ENCODE peak calls at places on chromosomes 7 and 10, in seven cellular contexts. H, J, L, Q, A, N and O are unnamed samples.

GRCh38 chr7:155809947-155810606 is 2.2 kb downstream of the SHH start:
- DNase-seq in L (peak), J (no peak), Q (no peak), A (no peak), N (no peak), H (no peak), O (no peak)

GRCh38 chr10:44070282-44070681 is 314.6 kb downstream of the CXCL12 start:
- DNase-seq in L (no peak), N (no peak), H (no peak), A (peak), J (no peak), Q (no peak), O (no peak)

GRCh38 chr10:79250259-79250658 is 97.0 kb upstream of the PPIF start:
- DNase-seq in A (peak), H (peak), L (peak), Q (peak), J (no peak), N (no peak), O (no peak)

GRCh38 chr7:49791089-49791741 is 17.8 kb downstream of the VWC2 start:
- DNase-seq in Q (peak), L (no peak), H (no peak), A (no peak), J (no peak), N (peak), O (no peak)

GRCh38 chr10:19676063-19676462 is 140.2 kb upstream of the PLXDC2 start:
- DNase-seq in J (no peak), H (no peak), A (no peak), L (no peak), N (no peak), Q (no peak), O (no peak)

GRCh38 chr10:72254891-72255568 is 18.7 kb upstream of the DDIT4 start:
- DNase-seq in N (peak), J (peak), Q (peak), A (peak), H (peak), L (peak), O (no peak)

GRCh38 chr10:30915141-30915540 is 116.5 kb downstream of the ZNF438 start:
- DNase-seq in L (no peak), H (no peak), Q (no peak), A (no peak), N (no peak), J (no peak), O (no peak)

GRCh38 chr7:82263880-82264751 is 179.5 kb downstream of the CACNA2D1 start:
- DNase-seq in N (no peak), A (no peak), Q (no peak), L (no peak), J (no peak), H (no peak), O (no peak)

GRCh38 chr7:69504733-69505132 is 93.5 kb upstream of the AUTS2 start:
- DNase-seq in N (no peak), L (no peak), J (no peak), H (no peak), A (no peak), Q (no peak), O (no peak)

GRCh38 chr7:142689439-142690168 is 59.7 kb upstream of the PRSS1 start:
- DNase-seq in A (no peak), H (no peak), J (no peak), N (no peak), Q (no peak), L (no peak), O (no peak)

GRCh38 chr7:11910253-11910652 is 78.3 kb upstream of the THSD7A start:
- DNase-seq in Q (no peak), A (no peak), L (no peak), N (no peak), J (no peak), H (no peak), O (no peak)

GRCh38 chr7:23471090-23471859 is 984 bp upstream of the IGF2BP3 start:
- DNase-seq in A (no peak), N (peak), H (no peak), J (peak), L (peak), Q (peak), O (no peak)

GRCh38 chr7:11726251-11727155 is 105.5 kb downstream of the THSD7A start:
- DNase-seq in J (peak), A (peak), N (no peak), H (no peak), Q (no peak), L (no peak), O (no peak)

GRCh38 chr7:151279868-151280267 is 31.4 kb upstream of the SMARCD3 start:
- DNase-seq in Q (no peak), L (no peak), H (no peak), A (no peak), J (no peak), N (no peak), O (no peak)

GRCh38 chr7:142528608-142529408 is 220.5 kb upstream of the PRSS1 start:
- DNase-seq in A (no peak), H (no peak), Q (no peak), L (no peak), N (no peak), J (no peak), O (no peak)

GRCh38 chr7:138584283-138584682 is 116.9 kb downstream of the SVOPL start:
- DNase-seq in Q (no peak), J (no peak), L (no peak), H (no peak), N (no peak), A (no peak), O (no peak)

GRCh38 chr7:117871778-117872538 is 1.3 kb downstream of the CTTNBP2 start:
- DNase-seq in H (no peak), J (no peak), A (peak), L (no peak), N (no peak), Q (peak), O (no peak)

GRCh38 chr7:132709971-132710567 is 133.8 kb upstream of the PLXNA4 start:
- DNase-seq in Q (no peak), L (no peak), N (no peak), A (no peak), H (peak), J (peak), O (peak)
- TF ChIP-seq CTCF in Q (no peak), L (no peak), N (peak), A (peak), H (peak), J (peak), O (peak)

GRCh38 chr7:83541187-83541960 is 107.6 kb downstream of the SEMA3E start:
- DNase-seq in A (no peak), J (no peak), Q (no peak), N (no peak), L (no peak), H (no peak), O (no peak)

GRCh38 chr7:83547526-83547925 is 101.4 kb downstream of the SEMA3E start:
- DNase-seq in L (no peak), N (no peak), H (peak), Q (peak), A (no peak), J (peak), O (peak)

GRCh38 chr7:83550100-83550499 is 98.8 kb downstream of the SEMA3E start:
- DNase-seq in A (no peak), N (no peak), Q (no peak), H (no peak), L (no peak), J (peak), O (no peak)

GRCh38 chr7:83548250-83548649 is 100.7 kb downstream of the SEMA3E start:
- DNase-seq in L (no peak), Q (no peak), J (no peak), N (no peak), H (no peak), A (no peak), O (no peak)

DNA sequence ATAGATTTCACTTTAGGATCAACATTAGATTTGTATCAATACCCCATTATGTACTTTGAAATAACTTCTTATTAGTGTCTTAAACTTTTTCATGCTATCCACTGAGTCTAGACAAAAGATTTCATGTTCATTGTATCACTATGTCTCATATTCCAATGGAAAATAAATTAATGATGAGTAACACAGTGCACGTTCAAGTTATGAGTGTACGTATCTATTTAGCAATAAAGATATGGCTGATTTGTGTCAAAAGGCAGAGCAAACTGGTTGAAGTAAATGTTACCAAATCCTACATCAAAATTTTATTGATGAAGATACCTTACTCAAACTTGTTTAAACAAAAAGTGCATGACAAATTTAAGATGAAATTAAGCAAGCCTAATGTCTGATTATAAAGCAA is 102.4 kb downstream of the SEMA3E start:
- DNase-seq in H (no peak), Q (no peak), J (peak), L (no peak), A (no peak), N (no peak), O (no peak)
- TF ChIP-seq CTCF in H (no peak), Q (no peak), J (no peak), L (no peak), A (no peak), N (no peak), O (no peak)

DNA sequence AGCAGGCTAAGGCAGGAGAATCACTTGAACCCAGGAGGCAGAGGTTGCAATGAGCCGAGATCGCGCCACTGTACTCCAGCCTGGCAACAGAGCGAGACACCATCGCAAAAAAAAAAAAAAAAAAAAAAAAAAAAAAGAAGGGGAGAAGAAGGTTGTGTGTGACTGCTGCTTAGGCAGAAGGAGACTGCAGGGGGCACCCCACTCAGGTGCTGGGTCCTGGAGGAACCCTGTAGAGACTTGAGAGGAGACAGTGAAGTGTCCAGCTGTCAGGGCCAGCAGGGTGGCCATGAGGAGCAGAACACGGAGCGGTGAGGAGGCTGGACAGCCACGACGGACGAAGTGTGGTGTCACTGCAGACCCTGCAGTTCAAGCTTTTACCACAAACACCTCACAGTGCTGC is 99.0 kb upstream of the NMT2 start:
- DNase-seq in N (no peak), Q (no peak), A (no peak), H (no peak), J (no peak), L (no peak), O (no peak)
- TF ChIP-seq CTCF in N (peak), Q (no peak), A (no peak), H (no peak), J (no peak), L (no peak), O (peak)

GRCh38 chr7:118946283-118946682 is 721.8 kb downstream of the ANKRD7 start:
- DNase-seq in A (no peak), H (no peak), N (no peak), L (no peak), J (no peak), Q (no peak), O (no peak)

GRCh38 chr7:118949031-118949430 is 724.5 kb downstream of the ANKRD7 start:
- DNase-seq in Q (no peak), H (no peak), J (no peak), L (no peak), N (no peak), A (no peak), O (no peak)

GRCh38 chr7:118944271-118944670 is 719.8 kb downstream of the ANKRD7 start:
- DNase-seq in A (no peak), N (no peak), Q (no peak), L (no peak), H (no peak), J (no peak), O (no peak)

GRCh38 chr7:118948508-118948907 is 724.0 kb downstream of the ANKRD7 start:
- DNase-seq in H (no peak), A (no peak), Q (no peak), N (no peak), J (no peak), L (no peak), O (no peak)
- TF ChIP-seq CTCF in H (no peak), A (no peak), Q (no peak), N (no peak), J (no peak), L (no peak), O (no peak)

GRCh38 chr10:11440250-11441150 is 170.9 kb downstream of the USP6NL start:
- DNase-seq in N (peak), H (no peak), J (no peak), L (no peak), A (no peak), Q (no peak), O (no peak)

GRCh38 chr10:11434323-11434722 is 177.1 kb downstream of the USP6NL start:
- DNase-seq in N (peak), L (no peak), Q (no peak), A (no peak), H (no peak), J (no peak), O (no peak)

GRCh38 chr10:11439523-11440053 is 171.9 kb downstream of the USP6NL start:
- DNase-seq in L (no peak), A (no peak), Q (no peak), J (no peak), H (no peak), N (no peak), O (no peak)

GRCh38 chr10:11435621-11436020 is 175.8 kb downstream of the USP6NL start:
- DNase-seq in A (no peak), H (no peak), J (no peak), N (no peak), L (no peak), Q (no peak), O (no peak)

DNA sequence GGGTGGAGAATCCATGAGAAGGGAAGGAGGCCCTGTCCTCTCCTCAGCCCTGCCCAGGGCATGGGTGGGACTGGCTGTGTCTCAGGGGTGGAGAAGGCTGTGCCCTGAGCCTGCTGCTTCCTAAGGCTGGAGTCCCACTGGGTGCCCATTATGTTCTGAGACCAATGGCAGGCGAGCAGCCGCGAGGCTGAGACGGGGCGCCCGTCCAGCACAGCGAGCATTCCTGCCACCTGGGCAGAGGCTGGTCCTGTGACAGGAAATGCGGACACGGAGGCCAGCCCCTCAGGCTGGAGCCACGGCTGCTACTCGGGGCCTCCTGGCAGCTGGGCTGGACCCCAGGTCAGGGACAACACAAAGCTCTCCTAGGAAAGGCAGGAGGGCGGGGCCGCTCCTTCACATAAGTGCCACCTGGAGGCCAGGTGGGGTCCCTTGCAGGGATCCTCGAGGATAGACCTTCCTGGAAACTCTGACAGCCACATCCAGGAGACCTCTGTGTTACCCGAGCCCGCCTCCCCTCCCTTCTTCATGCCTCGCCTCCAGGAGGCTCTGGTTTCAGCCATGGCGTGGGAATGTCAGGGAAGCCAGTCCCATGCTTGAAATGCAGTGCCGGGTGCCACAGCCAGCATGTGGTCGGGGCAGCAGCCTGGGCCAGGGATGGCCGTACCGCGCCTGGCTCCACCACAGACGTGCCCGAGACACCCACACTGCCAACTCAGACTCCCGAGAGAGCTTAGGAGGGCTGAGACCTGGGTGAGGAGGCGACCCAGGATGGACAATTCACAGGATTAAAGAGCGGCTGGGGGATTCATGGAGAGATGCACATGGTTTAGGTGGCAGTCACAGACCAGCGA is 173.8 kb downstream of the USP6NL start:
- DNase-seq in J (no peak), N (no peak), L (no peak), A (no peak), Q (no peak), H (no peak), O (no peak)
- TF ChIP-seq CTCF in J (no peak), N (no peak), L (no peak), A (no peak), Q (no peak), H (no peak), O (no peak)

GRCh38 chr7:110003827-110004226 is 1087.1 kb upstream of the LRRN3 start:
- DNase-seq in L (no peak), N (no peak), J (no peak), Q (no peak), H (no peak), A (no peak), O (no peak)
- TF ChIP-seq CTCF in L (no peak), N (no peak), J (no peak), Q (no peak), H (no peak), A (no peak), O (no peak)

GRCh38 chr10:51877636-51878035 is 178.2 kb upstream of the CSTF2T start:
- DNase-seq in A (no peak), N (no peak), J (no peak), H (no peak), L (no peak), Q (no peak), O (no peak)
- TF ChIP-seq CTCF in A (no peak), N (no peak), J (no peak), H (no peak), L (no peak), Q (no peak), O (no peak)

GRCh38 chr7:20197125-20197524 is 20.1 kb downstream of the MACC1 start:
- DNase-seq in J (no peak), N (no peak), A (no peak), H (no peak), Q (no peak), L (no peak), O (no peak)

GRCh38 chr7:20199015-20199737 is 18.0 kb downstream of the MACC1 start:
- DNase-seq in J (peak), A (peak), L (peak), N (peak), H (peak), Q (peak), O (no peak)

GRCh38 chr7:20200361-20200760 is 16.8 kb downstream of the MACC1 start:
- DNase-seq in A (no peak), Q (no peak), N (peak), H (no peak), L (no peak), J (no peak), O (no peak)

GRCh38 chr7:20198295-20198694 is 18.9 kb downstream of the MACC1 start:
- DNase-seq in N (no peak), H (no peak), L (no peak), Q (no peak), A (no peak), J (no peak), O (no peak)

GRCh38 chr7:20197837-20198236 is 19.3 kb downstream of the MACC1 start:
- DNase-seq in A (no peak), Q (no peak), J (no peak), H (no peak), L (no peak), N (no peak), O (no peak)
- TF ChIP-seq CTCF in A (peak), Q (peak), J (peak), H (no peak), L (no peak), N (no peak), O (peak)